ENCODE peak calls at places on chromosomes 4 and X, in eight cellular contexts. One of them, this sample, is unnamed.

GRCh38 chrX:46840946-46841740 is 4.3 kb downstream of the RP2 start:
- DNase-seq in fibroblast of lung: peak
- DNase-seq in pancreas: no peak
- DNase-seq in ascending aorta: no peak
- DNase-seq in lung: no peak
- DNase-seq in neural crest cell: no peak
- DNase-seq in colonic mucosa: no peak
- DNase-seq in cardiac fibroblast: peak
- DNase-seq in this sample: peak

GRCh38 chr4:16050669-16051068 is 33.2 kb downstream of the PROM1 start:
- DNase-seq in lung: no peak
- DNase-seq in neural crest cell: no peak
- DNase-seq in cardiac fibroblast: no peak
- DNase-seq in ascending aorta: no peak
- DNase-seq in fibroblast of lung: no peak
- DNase-seq in colonic mucosa: no peak
- DNase-seq in pancreas: no peak
- DNase-seq in this sample: no peak

GRCh38 chr4:159497961-159498360 is 395.1 kb downstream of the RAPGEF2 start:
- DNase-seq in ascending aorta: no peak
- DNase-seq in lung: no peak
- DNase-seq in neural crest cell: no peak
- DNase-seq in fibroblast of lung: no peak
- DNase-seq in pancreas: no peak
- DNase-seq in colonic mucosa: no peak
- DNase-seq in cardiac fibroblast: no peak
- DNase-seq in this sample: no peak

GRCh38 chrX:16839852-16840460 is 30.2 kb downstream of the RBBP7 start:
- DNase-seq in ascending aorta: no peak
- DNase-seq in colonic mucosa: no peak
- DNase-seq in neural crest cell: no peak
- DNase-seq in lung: no peak
- DNase-seq in cardiac fibroblast: peak
- DNase-seq in pancreas: no peak
- DNase-seq in fibroblast of lung: peak
- DNase-seq in this sample: no peak

GRCh38 chr4:76690091-76690905 is 207.6 kb downstream of the SOWAHB start:
- DNase-seq in cardiac fibroblast: no peak
- DNase-seq in lung: no peak
- DNase-seq in pancreas: no peak
- DNase-seq in ascending aorta: no peak
- DNase-seq in colonic mucosa: no peak
- DNase-seq in fibroblast of lung: no peak
- DNase-seq in neural crest cell: no peak
- DNase-seq in this sample: no peak

GRCh38 chr4:9969526-9970398 is 51.5 kb downstream of the SLC2A9 start:
- DNase-seq in lung: no peak
- DNase-seq in neural crest cell: no peak
- DNase-seq in colonic mucosa: no peak
- DNase-seq in pancreas: no peak
- DNase-seq in fibroblast of lung: peak
- DNase-seq in ascending aorta: no peak
- DNase-seq in cardiac fibroblast: no peak
- DNase-seq in this sample: no peak

GRCh38 chr4:164866817-164867490 is 10.0 kb upstream of the APELA start:
- DNase-seq in colonic mucosa: no peak
- DNase-seq in ascending aorta: no peak
- DNase-seq in pancreas: no peak
- DNase-seq in lung: no peak
- DNase-seq in neural crest cell: no peak
- DNase-seq in fibroblast of lung: no peak
- DNase-seq in cardiac fibroblast: no peak
- DNase-seq in this sample: no peak

GRCh38 chr4:25993564-25994185 is 79.7 kb downstream of the SMIM20 start:
- DNase-seq in colonic mucosa: no peak
- DNase-seq in ascending aorta: no peak
- DNase-seq in cardiac fibroblast: no peak
- DNase-seq in pancreas: no peak
- DNase-seq in fibroblast of lung: peak
- DNase-seq in lung: no peak
- DNase-seq in neural crest cell: peak
- DNase-seq in this sample: no peak

GRCh38 chr4:42570221-42570620 is 86.7 kb downstream of the ATP8A1 start:
- DNase-seq in pancreas: no peak
- DNase-seq in cardiac fibroblast: peak
- DNase-seq in fibroblast of lung: no peak
- DNase-seq in colonic mucosa: no peak
- DNase-seq in lung: peak
- DNase-seq in neural crest cell: no peak
- DNase-seq in ascending aorta: no peak
- DNase-seq in this sample: no peak

GRCh38 chr4:125522992-125523391 is 208.2 kb downstream of the FAT4 start:
- DNase-seq in lung: no peak
- DNase-seq in cardiac fibroblast: no peak
- DNase-seq in fibroblast of lung: no peak
- DNase-seq in neural crest cell: no peak
- DNase-seq in ascending aorta: no peak
- DNase-seq in pancreas: no peak
- DNase-seq in colonic mucosa: no peak
- DNase-seq in this sample: no peak

GRCh38 chr4:125522588-125522987 is 207.8 kb downstream of the FAT4 start:
- DNase-seq in pancreas: no peak
- DNase-seq in neural crest cell: no peak
- DNase-seq in fibroblast of lung: no peak
- DNase-seq in cardiac fibroblast: no peak
- DNase-seq in lung: no peak
- DNase-seq in colonic mucosa: no peak
- DNase-seq in ascending aorta: no peak
- DNase-seq in this sample: no peak

GRCh38 chr4:125529071-125529470 is 214.3 kb downstream of the FAT4 start:
- DNase-seq in lung: no peak
- DNase-seq in neural crest cell: no peak
- DNase-seq in colonic mucosa: no peak
- DNase-seq in pancreas: no peak
- DNase-seq in fibroblast of lung: no peak
- DNase-seq in ascending aorta: no peak
- DNase-seq in cardiac fibroblast: no peak
- DNase-seq in this sample: no peak

GRCh38 chr4:125520258-125520990 is 205.7 kb downstream of the FAT4 start:
- DNase-seq in colonic mucosa: no peak
- DNase-seq in ascending aorta: no peak
- DNase-seq in lung: no peak
- DNase-seq in pancreas: no peak
- DNase-seq in cardiac fibroblast: peak
- DNase-seq in fibroblast of lung: peak
- DNase-seq in neural crest cell: no peak
- DNase-seq in this sample: no peak

DNA sequence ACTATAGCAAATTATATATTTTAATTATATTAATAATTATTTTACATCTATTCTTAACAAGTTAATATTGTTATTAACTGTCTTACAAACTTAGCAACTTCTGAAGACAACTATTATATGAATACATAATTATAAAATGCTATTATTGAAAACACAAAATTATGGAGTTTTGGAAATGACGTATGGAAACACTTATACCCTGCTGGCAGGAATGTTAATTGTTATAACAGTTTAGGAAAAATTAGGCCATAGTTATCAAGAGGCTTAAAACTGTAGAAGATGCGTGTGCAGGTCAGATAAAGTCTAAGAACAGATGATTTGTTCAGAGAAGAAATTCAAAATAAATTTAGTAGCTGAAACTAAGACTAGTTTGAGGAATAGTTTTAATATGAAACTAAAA is 211.7 kb downstream of the FAT4 start:
- DNase-seq in cardiac fibroblast: no peak
- DNase-seq in fibroblast of lung: no peak
- DNase-seq in neural crest cell: no peak
- DNase-seq in lung: no peak
- DNase-seq in pancreas: no peak
- DNase-seq in colonic mucosa: no peak
- DNase-seq in ascending aorta: no peak
- DNase-seq in this sample: no peak
- TF ChIP-seq CTCF in cardiac fibroblast: peak
- TF ChIP-seq CTCF in fibroblast of lung: no peak
- TF ChIP-seq CTCF in neural crest cell: peak
- TF ChIP-seq CTCF in lung: no peak
- TF ChIP-seq CTCF in pancreas: no peak
- TF ChIP-seq CTCF in colonic mucosa: no peak
- TF ChIP-seq CTCF in ascending aorta: no peak
- TF ChIP-seq CTCF in this sample: no peak

DNA sequence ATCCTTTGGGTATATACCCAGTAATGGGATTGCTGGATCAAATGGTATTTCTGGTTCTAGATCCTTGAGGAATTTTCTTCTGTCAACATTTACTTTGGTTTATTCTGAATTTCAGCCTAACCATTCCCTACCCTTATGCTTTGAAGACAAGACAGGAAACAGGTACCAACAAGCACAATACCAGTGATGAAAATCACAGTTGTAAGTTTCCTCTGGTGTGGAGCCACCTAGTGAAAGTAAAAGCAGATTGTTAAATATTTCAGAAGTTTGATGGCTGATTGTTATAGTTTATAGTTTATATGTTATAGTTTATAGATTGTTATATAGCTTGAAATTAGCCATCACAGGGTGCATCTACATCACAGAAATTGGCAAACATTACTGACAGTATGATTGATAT is 104.5 kb upstream of the AGA start:
- DNase-seq in lung: no peak
- DNase-seq in fibroblast of lung: peak
- DNase-seq in colonic mucosa: no peak
- DNase-seq in ascending aorta: no peak
- DNase-seq in cardiac fibroblast: peak
- DNase-seq in pancreas: no peak
- DNase-seq in neural crest cell: no peak
- DNase-seq in this sample: no peak
- TF ChIP-seq CTCF in lung: no peak
- TF ChIP-seq CTCF in fibroblast of lung: no peak
- TF ChIP-seq CTCF in colonic mucosa: no peak
- TF ChIP-seq CTCF in ascending aorta: no peak
- TF ChIP-seq CTCF in cardiac fibroblast: no peak
- TF ChIP-seq CTCF in pancreas: no peak
- TF ChIP-seq CTCF in neural crest cell: no peak
- TF ChIP-seq CTCF in this sample: no peak

DNA sequence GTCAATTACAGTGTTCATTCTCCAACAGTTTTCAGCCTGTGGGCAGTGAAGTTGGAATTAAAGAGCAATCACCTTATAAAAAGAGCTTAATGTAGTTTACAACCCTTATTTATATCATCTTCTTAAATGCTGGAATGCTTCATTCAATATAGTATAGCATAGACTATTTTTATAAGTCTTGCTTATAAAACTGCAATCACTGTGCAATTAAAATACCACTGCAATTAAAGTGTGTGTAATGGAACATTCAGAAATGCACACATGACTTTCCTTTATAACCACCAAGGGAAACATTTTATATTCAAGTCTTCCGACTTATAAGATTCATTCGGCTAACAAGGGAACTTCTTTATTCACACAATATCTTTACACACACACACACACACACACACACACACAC is 16.4 kb upstream of the DCAF8L1 start:
- DNase-seq in lung: no peak
- DNase-seq in cardiac fibroblast: no peak
- DNase-seq in pancreas: no peak
- DNase-seq in fibroblast of lung: no peak
- DNase-seq in colonic mucosa: no peak
- DNase-seq in neural crest cell: no peak
- DNase-seq in ascending aorta: no peak
- DNase-seq in this sample: no peak
- TF ChIP-seq CTCF in lung: no peak
- TF ChIP-seq CTCF in cardiac fibroblast: no peak
- TF ChIP-seq CTCF in pancreas: no peak
- TF ChIP-seq CTCF in fibroblast of lung: no peak
- TF ChIP-seq CTCF in colonic mucosa: no peak
- TF ChIP-seq CTCF in neural crest cell: no peak
- TF ChIP-seq CTCF in ascending aorta: no peak
- TF ChIP-seq CTCF in this sample: no peak

GRCh38 chr4:138494931-138495330 is 252.8 kb upstream of the SLC7A11 start:
- DNase-seq in pancreas: no peak
- DNase-seq in lung: no peak
- DNase-seq in colonic mucosa: no peak
- DNase-seq in ascending aorta: no peak
- DNase-seq in cardiac fibroblast: peak
- DNase-seq in fibroblast of lung: peak
- DNase-seq in neural crest cell: no peak
- DNase-seq in this sample: no peak
- TF ChIP-seq CTCF in pancreas: no peak
- TF ChIP-seq CTCF in lung: no peak
- TF ChIP-seq CTCF in colonic mucosa: no peak
- TF ChIP-seq CTCF in ascending aorta: no peak
- TF ChIP-seq CTCF in cardiac fibroblast: peak
- TF ChIP-seq CTCF in fibroblast of lung: no peak
- TF ChIP-seq CTCF in neural crest cell: no peak
- TF ChIP-seq CTCF in this sample: no peak

DNA sequence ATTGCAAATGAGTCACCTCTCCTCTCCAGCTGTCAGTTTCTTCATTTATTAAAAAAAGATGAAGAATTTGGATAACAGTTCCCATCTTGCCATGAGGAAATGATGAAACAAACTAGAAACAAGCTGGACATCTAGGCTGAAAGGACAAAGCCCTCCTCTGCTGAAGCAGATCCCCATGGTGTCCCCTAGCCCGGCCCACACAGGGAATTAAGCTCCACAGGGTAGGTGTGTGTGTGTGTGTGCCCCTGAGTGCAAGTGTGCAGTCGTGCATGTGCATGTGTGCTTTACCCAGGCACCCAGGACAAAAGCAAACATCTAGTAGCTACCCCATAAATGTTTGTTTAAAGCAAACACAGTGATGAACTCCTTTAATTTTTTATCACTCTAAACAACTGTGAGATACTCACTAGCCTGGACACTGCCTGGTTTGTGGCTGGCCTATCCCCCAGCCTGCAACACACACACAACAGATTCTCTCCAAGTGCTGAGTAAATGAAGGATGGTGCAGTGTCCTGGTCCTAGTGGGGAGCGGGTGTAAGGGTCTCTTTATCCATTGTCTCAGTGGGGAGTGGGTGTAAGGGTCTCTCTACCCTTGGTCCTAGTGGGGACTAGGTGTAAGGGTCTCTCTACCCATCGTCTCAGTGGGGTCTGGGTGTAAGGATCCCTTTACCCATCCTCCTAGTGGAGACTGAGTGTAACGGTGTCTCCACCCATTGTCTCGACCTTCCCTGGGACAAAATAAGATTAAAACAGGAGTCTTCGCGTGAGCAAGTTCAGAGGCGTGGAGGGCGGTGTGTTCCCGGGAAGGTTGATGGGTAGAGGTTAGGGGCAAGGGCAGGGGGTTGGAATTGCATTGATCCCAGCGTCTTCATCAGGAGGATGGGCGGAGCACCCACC is 688 bp upstream of the EVC start:
- DNase-seq in lung: no peak
- DNase-seq in ascending aorta: no peak
- DNase-seq in fibroblast of lung: peak
- DNase-seq in pancreas: no peak
- DNase-seq in neural crest cell: peak
- DNase-seq in cardiac fibroblast: peak
- DNase-seq in colonic mucosa: no peak
- DNase-seq in this sample: no peak
- TF ChIP-seq CTCF in lung: no peak
- TF ChIP-seq CTCF in ascending aorta: peak
- TF ChIP-seq CTCF in fibroblast of lung: peak
- TF ChIP-seq CTCF in pancreas: no peak
- TF ChIP-seq CTCF in neural crest cell: peak
- TF ChIP-seq CTCF in cardiac fibroblast: peak
- TF ChIP-seq CTCF in colonic mucosa: no peak
- TF ChIP-seq CTCF in this sample: peak

GRCh38 chr4:54661686-54662085 is 3.9 kb downstream of the KIT start:
- DNase-seq in ascending aorta: no peak
- DNase-seq in fibroblast of lung: peak
- DNase-seq in neural crest cell: no peak
- DNase-seq in cardiac fibroblast: peak
- DNase-seq in colonic mucosa: no peak
- DNase-seq in pancreas: no peak
- DNase-seq in lung: no peak
- DNase-seq in this sample: no peak
- TF ChIP-seq CTCF in ascending aorta: no peak
- TF ChIP-seq CTCF in fibroblast of lung: no peak
- TF ChIP-seq CTCF in neural crest cell: no peak
- TF ChIP-seq CTCF in cardiac fibroblast: no peak
- TF ChIP-seq CTCF in colonic mucosa: no peak
- TF ChIP-seq CTCF in pancreas: no peak
- TF ChIP-seq CTCF in lung: no peak
- TF ChIP-seq CTCF in this sample: no peak

This sample was measured in testis.